ENCODE peak calls at places on chromosome 1, in five cellular contexts. One of them, this sample, is unnamed.
A peak's percentile ranks its signal among the peaks of the same experiment; 100 is the strongest.

GRCh38 chr1:31102501-31102950 is 37.0 kb upstream of the PUM1 start:
- DNase-seq in left ventricle myocardium inferior: peak; percentile 19
- DNase-seq in AG08396: no peak
- DNase-seq in fibroblast of lung: peak; percentile 65
- DNase-seq in CD4-positive, CD25-positive, alpha-beta regulatory T cell: no peak
- DNase-seq in this sample: peak; percentile 37

GRCh38 chr1:87902830-87903614 is 574.3 kb downstream of the LMO4 start:
- DNase-seq in left ventricle myocardium inferior: no peak
- DNase-seq in AG08396: no peak
- DNase-seq in fibroblast of lung: peak; percentile 22
- DNase-seq in CD4-positive, CD25-positive, alpha-beta regulatory T cell: no peak
- DNase-seq in this sample: peak; percentile 11

GRCh38 chr1:66231162-66232077 is 302.5 kb upstream of the SGIP1 start:
- DNase-seq in left ventricle myocardium inferior: no peak
- DNase-seq in AG08396: no peak
- DNase-seq in fibroblast of lung: peak; percentile 58
- DNase-seq in CD4-positive, CD25-positive, alpha-beta regulatory T cell: no peak
- DNase-seq in this sample: no peak

GRCh38 chr1:111415461-111415860 is 12.1 kb downstream of the OVGP1 start:
- DNase-seq in left ventricle myocardium inferior: no peak
- DNase-seq in AG08396: no peak
- DNase-seq in fibroblast of lung: no peak
- DNase-seq in CD4-positive, CD25-positive, alpha-beta regulatory T cell: no peak
- DNase-seq in this sample: no peak

GRCh38 chr1:101993703-101994102 is 3.0 kb downstream of the OLFM3 start:
- DNase-seq in left ventricle myocardium inferior: no peak
- DNase-seq in AG08396: no peak
- DNase-seq in fibroblast of lung: no peak
- DNase-seq in CD4-positive, CD25-positive, alpha-beta regulatory T cell: no peak
- DNase-seq in this sample: no peak

GRCh38 chr1:78254517-78254916 is 208.8 kb downstream of the GIPC2 start:
- DNase-seq in left ventricle myocardium inferior: no peak
- DNase-seq in AG08396: no peak
- DNase-seq in fibroblast of lung: peak; percentile 88
- DNase-seq in CD4-positive, CD25-positive, alpha-beta regulatory T cell: no peak
- DNase-seq in this sample: no peak

GRCh38 chr1:154963643-154964042 is 2.1 kb upstream of the PYGO2 start:
- DNase-seq in left ventricle myocardium inferior: no peak
- DNase-seq in AG08396: no peak
- DNase-seq in fibroblast of lung: no peak
- DNase-seq in CD4-positive, CD25-positive, alpha-beta regulatory T cell: no peak
- DNase-seq in this sample: no peak

GRCh38 chr1:68254667-68255226 is 22.4 kb upstream of the WLS start:
- DNase-seq in left ventricle myocardium inferior: no peak
- DNase-seq in AG08396: no peak
- DNase-seq in fibroblast of lung: no peak
- DNase-seq in CD4-positive, CD25-positive, alpha-beta regulatory T cell: no peak
- DNase-seq in this sample: no peak